ENCODE peak calls at places on chromosomes 2 and 18, in six cellular contexts. Z is A549, J is GM12878, K is endothelial cell of umbilical vein, D is K562, X is HepG2. S is an unnamed sample.

GRCh38 chr2:15602393-15602792 is 10.7 kb downstream of the DDX1 start:
- DNase-seq in X (no peak), J (no peak), K (no peak), D (no peak), Z (no peak), S (no peak)

GRCh38 chr2:183034806-183035205 is 3.5 kb downstream of the NCKAP1 start:
- DNase-seq in K (no peak), D (no peak), J (no peak), Z (no peak), X (no peak), S (no peak)

GRCh38 chr2:6975988-6976387 is 58.8 kb downstream of the RNF144A start:
- DNase-seq in Z (no peak), X (peak; percentile 32), J (no peak), D (no peak), K (peak; percentile 91), S (no peak)

GRCh38 chr2:53104263-53104662 is 663.3 kb upstream of the CHAC2 start:
- DNase-seq in D (no peak), Z (no peak), X (peak; percentile 90), J (no peak), K (peak; percentile 54), S (no peak)

GRCh38 chr2:222673273-222673672 is 1.8 kb downstream of the MOGAT1 start:
- DNase-seq in Z (no peak), K (no peak), D (no peak), X (no peak), J (no peak), S (no peak)

GRCh38 chr2:189268763-189269162 is 89.2 kb upstream of the COL5A2 start:
- DNase-seq in Z (no peak), X (no peak), J (no peak), D (no peak), K (no peak), S (no peak)

GRCh38 chr2:171522804-171523338 is 597 bp downstream of the CYBRD1 start:
- DNase-seq in K (no peak), X (no peak), J (no peak), Z (peak; percentile 5), D (peak; percentile 64), S (peak; percentile 69)

GRCh38 chr2:210558708-210559107 is 2.3 kb downstream of the CPS1 start:
- DNase-seq in K (peak; percentile 8), X (no peak), J (no peak), D (peak; percentile 5), Z (no peak), S (no peak)

GRCh38 chr18:13464432-13465125 is 246.0 kb downstream of the LDLRAD4 start:
- DNase-seq in Z (no peak), J (peak; percentile 44), X (no peak), D (no peak), K (peak; percentile 94), S (peak; percentile 80)

GRCh38 chr2:196268022-196268421 is 96.6 kb upstream of the STK17B start:
- DNase-seq in X (no peak), Z (no peak), D (no peak), K (peak; percentile 45), J (no peak), S (peak; percentile 57)

GRCh38 chr2:184370954-184371353 is 227.4 kb upstream of the ZNF804A start:
- DNase-seq in K (no peak), J (no peak), X (no peak), Z (no peak), D (no peak), S (no peak)

GRCh38 chr2:210539578-210540416 is 16.6 kb upstream of the CPS1 start:
- DNase-seq in K (no peak), D (no peak), J (no peak), Z (no peak), X (no peak), S (no peak)

GRCh38 chr2:38554973-38555595 is 47.6 kb downstream of the HNRNPLL start:
- DNase-seq in Z (peak; percentile 31), D (peak; percentile 47), J (no peak), K (peak; percentile 12), X (peak; percentile 50), S (peak; percentile 44)

DNA sequence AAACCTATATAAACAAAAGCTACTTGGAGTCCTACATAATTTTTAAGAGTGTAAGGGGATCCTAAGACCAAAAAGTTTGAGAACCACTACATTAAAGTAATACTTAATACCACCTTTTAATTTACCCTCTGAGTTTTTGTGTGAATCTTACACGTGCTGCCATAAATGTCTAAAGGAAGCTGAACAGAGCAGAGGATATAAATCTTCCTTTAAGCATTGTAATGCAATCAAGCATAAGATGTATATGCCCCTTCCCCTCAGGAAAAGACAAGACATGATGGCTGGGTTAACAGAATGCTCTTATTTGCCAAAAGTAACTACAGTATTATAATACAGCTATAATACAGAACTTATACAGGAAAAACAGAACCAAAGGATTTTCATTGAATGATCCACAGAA is 2.9 kb downstream of the ESCO1 start:
- DNase-seq in J (no peak), D (no peak), K (no peak), X (no peak), Z (no peak), S (no peak)
- H3K4me3 ChIP-seq in J (no peak overlapping the region), D (peak overlapping the region; percentile 97), K (no peak overlapping the region), X (no peak overlapping the region), Z (no peak overlapping the region), S (peak overlapping the region; percentile 35)

DNA sequence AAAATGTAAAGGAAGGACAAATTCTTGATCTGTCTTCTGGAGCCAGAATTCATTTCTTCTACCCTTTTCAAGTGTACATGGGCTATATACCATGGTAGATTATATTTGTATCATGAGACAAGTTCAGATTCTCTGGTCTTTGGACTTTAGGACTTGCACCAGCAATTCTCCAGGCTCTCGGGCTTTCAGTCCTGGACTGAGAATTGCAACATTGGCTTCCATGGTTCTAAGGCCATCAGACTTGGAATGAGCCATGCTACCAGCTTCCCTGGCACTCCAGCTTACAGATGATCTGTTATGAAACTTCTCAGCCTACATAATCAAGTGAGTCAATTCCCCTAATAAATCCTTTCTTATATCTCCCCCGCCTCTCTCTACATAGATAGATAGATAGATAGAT is 33.3 kb downstream of the SRD5A2 start:
- DNase-seq in K (no peak), J (no peak), D (no peak), X (no peak), Z (no peak), S (no peak)
- TF ChIP-seq MYC in K (no peak), J (no peak), D (no peak), X (no peak), Z (no peak), S (no peak)

GRCh38 chr18:70290482-70291294 is 1.8 kb downstream of the SOCS6 start:
- DNase-seq in K (no peak), J (no peak), D (peak; percentile 38), Z (no peak), X (no peak), S (no peak)

GRCh38 chr18:70293166-70293565 is 4.3 kb downstream of the SOCS6 start:
- DNase-seq in X (no peak), J (no peak), Z (no peak), D (peak; percentile 56), K (no peak), S (no peak)

GRCh38 chr18:70289351-70290330 is 796 bp downstream of the SOCS6 start:
- DNase-seq in K (peak; percentile 51), Z (no peak), X (no peak), D (peak; percentile 40), J (no peak), S (peak; percentile 63)

GRCh38 chr18:70292628-70293027 is 3.8 kb downstream of the SOCS6 start:
- DNase-seq in D (no peak), K (no peak), X (no peak), Z (no peak), J (no peak), S (no peak)

GRCh38 chr18:70291295-70291574 is 2.4 kb downstream of the SOCS6 start:
- DNase-seq in K (no peak), J (no peak), Z (no peak), D (peak; percentile 24), X (no peak), S (no peak)
- H3K4me3 ChIP-seq in K (no peak overlapping the region), J (no peak overlapping the region), Z (peak overlapping the region; percentile 89), D (no peak overlapping the region), X (peak overlapping the region; percentile 95), S (no peak overlapping the region)

GRCh38 chr2:46970334-46971288 is 55.0 kb upstream of the MCFD2 start:
- DNase-seq in Z (peak; percentile 90), J (no peak), D (no peak), X (peak; percentile 92), K (peak; percentile 53), S (peak; percentile 95)
- TF ChIP-seq MYC in Z (no peak), J (no peak), D (no peak), X (peak; percentile 33), K (no peak), S (peak; percentile 66)